ENCODE peak calls at places on chromosomes 7 and 10, in four cellular contexts. One of them, this sample, is unnamed.

GRCh38 chr7:25846722-25847121 is 305.3 kb upstream of the NFE2L3 start:
- DNase-seq in CD8-positive, alpha-beta T cell: no peak
- DNase-seq in OCI-LY7: no peak
- DNase-seq in naive thymus-derived CD4-positive, alpha-beta T cell: no peak
- DNase-seq in this sample: peak

GRCh38 chr7:27560706-27561235 is 101.9 kb downstream of the HIBADH start:
- DNase-seq in CD8-positive, alpha-beta T cell: no peak
- DNase-seq in OCI-LY7: no peak
- DNase-seq in naive thymus-derived CD4-positive, alpha-beta T cell: no peak
- DNase-seq in this sample: peak

GRCh38 chr7:141513720-141514119 is 37.5 kb upstream of the AGK start:
- DNase-seq in CD8-positive, alpha-beta T cell: no peak
- DNase-seq in OCI-LY7: no peak
- DNase-seq in naive thymus-derived CD4-positive, alpha-beta T cell: no peak
- DNase-seq in this sample: no peak

GRCh38 chr10:50990568-50991495 is 83.5 kb upstream of the PRKG1 start:
- DNase-seq in CD8-positive, alpha-beta T cell: no peak
- DNase-seq in OCI-LY7: no peak
- DNase-seq in naive thymus-derived CD4-positive, alpha-beta T cell: no peak
- DNase-seq in this sample: no peak

GRCh38 chr10:33376976-33377657 is 42.6 kb upstream of the NRP1 start:
- DNase-seq in CD8-positive, alpha-beta T cell: no peak
- DNase-seq in OCI-LY7: no peak
- DNase-seq in naive thymus-derived CD4-positive, alpha-beta T cell: no peak
- DNase-seq in this sample: peak

GRCh38 chr7:79302281-79302680 is 151.2 kb downstream of the MAGI2 start:
- DNase-seq in CD8-positive, alpha-beta T cell: no peak
- DNase-seq in OCI-LY7: no peak
- DNase-seq in naive thymus-derived CD4-positive, alpha-beta T cell: no peak
- DNase-seq in this sample: no peak

GRCh38 chr7:27186450-27187157 is 1.6 kb upstream of the HOXA11 start:
- DNase-seq in CD8-positive, alpha-beta T cell: no peak
- DNase-seq in OCI-LY7: no peak
- DNase-seq in naive thymus-derived CD4-positive, alpha-beta T cell: no peak
- DNase-seq in this sample: no peak

GRCh38 chr10:129775681-129776080 is 188.4 kb downstream of the EBF3 start:
- DNase-seq in CD8-positive, alpha-beta T cell: no peak
- DNase-seq in OCI-LY7: no peak
- DNase-seq in naive thymus-derived CD4-positive, alpha-beta T cell: no peak
- DNase-seq in this sample: no peak

GRCh38 chr10:24331457-24331856 is 122.5 kb downstream of the KIAA1217 start:
- DNase-seq in CD8-positive, alpha-beta T cell: no peak
- DNase-seq in OCI-LY7: no peak
- DNase-seq in naive thymus-derived CD4-positive, alpha-beta T cell: no peak
- DNase-seq in this sample: peak

GRCh38 chr10:91335147-91335546 is 75.0 kb upstream of the HECTD2 start:
- DNase-seq in CD8-positive, alpha-beta T cell: no peak
- DNase-seq in OCI-LY7: no peak
- DNase-seq in naive thymus-derived CD4-positive, alpha-beta T cell: no peak
- DNase-seq in this sample: no peak

GRCh38 chr10:44647877-44648542 is 263.1 kb upstream of the CXCL12 start:
- DNase-seq in CD8-positive, alpha-beta T cell: no peak
- DNase-seq in OCI-LY7: no peak
- DNase-seq in naive thymus-derived CD4-positive, alpha-beta T cell: no peak
- DNase-seq in this sample: peak

GRCh38 chr7:1505731-1506550 is 1.8 kb upstream of the INTS1 start:
- DNase-seq in CD8-positive, alpha-beta T cell: no peak
- DNase-seq in OCI-LY7: peak
- DNase-seq in naive thymus-derived CD4-positive, alpha-beta T cell: no peak
- DNase-seq in this sample: no peak

GRCh38 chr10:5518143-5518542 is 6.6 kb upstream of the CALML3 start:
- DNase-seq in CD8-positive, alpha-beta T cell: no peak
- DNase-seq in OCI-LY7: no peak
- DNase-seq in naive thymus-derived CD4-positive, alpha-beta T cell: no peak
- DNase-seq in this sample: no peak

GRCh38 chr7:279821-280220 is 10.1 kb upstream of the FOXL3 start:
- DNase-seq in CD8-positive, alpha-beta T cell: no peak
- DNase-seq in OCI-LY7: no peak
- DNase-seq in naive thymus-derived CD4-positive, alpha-beta T cell: no peak
- DNase-seq in this sample: no peak

GRCh38 chr10:86203162-86203905 is 163.3 kb downstream of the GRID1 start:
- DNase-seq in CD8-positive, alpha-beta T cell: no peak
- DNase-seq in OCI-LY7: peak
- DNase-seq in naive thymus-derived CD4-positive, alpha-beta T cell: no peak
- DNase-seq in this sample: no peak

GRCh38 chr7:77644774-77645173 is 51.5 kb upstream of the RSBN1L start:
- DNase-seq in CD8-positive, alpha-beta T cell: no peak
- DNase-seq in OCI-LY7: no peak
- DNase-seq in naive thymus-derived CD4-positive, alpha-beta T cell: no peak
- DNase-seq in this sample: no peak

GRCh38 chr10:95268438-95268837 is 22.4 kb downstream of the PDLIM1 start:
- DNase-seq in CD8-positive, alpha-beta T cell: no peak
- DNase-seq in OCI-LY7: no peak
- DNase-seq in naive thymus-derived CD4-positive, alpha-beta T cell: no peak
- DNase-seq in this sample: peak

GRCh38 chr7:119436882-119437281 is 836.1 kb upstream of the KCND2 start:
- DNase-seq in CD8-positive, alpha-beta T cell: no peak
- DNase-seq in OCI-LY7: no peak
- DNase-seq in naive thymus-derived CD4-positive, alpha-beta T cell: no peak
- DNase-seq in this sample: no peak

GRCh38 chr7:10474048-10474447 is 499.6 kb upstream of the PHF14 start:
- DNase-seq in CD8-positive, alpha-beta T cell: no peak
- DNase-seq in OCI-LY7: no peak
- DNase-seq in naive thymus-derived CD4-positive, alpha-beta T cell: no peak
- DNase-seq in this sample: peak

GRCh38 chr10:100307716-100308115 is 21.2 kb upstream of the BLOC1S2 start:
- DNase-seq in CD8-positive, alpha-beta T cell: no peak
- DNase-seq in OCI-LY7: no peak
- DNase-seq in naive thymus-derived CD4-positive, alpha-beta T cell: no peak
- DNase-seq in this sample: no peak
- H3K27ac ChIP-seq in CD8-positive, alpha-beta T cell: no peak
- H3K27ac ChIP-seq in OCI-LY7: no peak
- H3K27ac ChIP-seq in naive thymus-derived CD4-positive, alpha-beta T cell: no peak
- H3K27ac ChIP-seq in this sample: no peak

GRCh38 chr7:117665393-117665792 is 185.6 kb downstream of the CFTR start:
- DNase-seq in CD8-positive, alpha-beta T cell: no peak
- DNase-seq in OCI-LY7: no peak
- DNase-seq in naive thymus-derived CD4-positive, alpha-beta T cell: no peak
- DNase-seq in this sample: no peak

GRCh38 chr7:117667456-117667855 is 187.6 kb downstream of the CFTR start:
- DNase-seq in CD8-positive, alpha-beta T cell: no peak
- DNase-seq in OCI-LY7: no peak
- DNase-seq in naive thymus-derived CD4-positive, alpha-beta T cell: no peak
- DNase-seq in this sample: no peak

GRCh38 chr7:117666689-117667088 is 186.9 kb downstream of the CFTR start:
- DNase-seq in CD8-positive, alpha-beta T cell: no peak
- DNase-seq in OCI-LY7: no peak
- DNase-seq in naive thymus-derived CD4-positive, alpha-beta T cell: no peak
- DNase-seq in this sample: no peak

GRCh38 chr7:117664047-117664446 is 184.2 kb downstream of the CFTR start:
- DNase-seq in CD8-positive, alpha-beta T cell: no peak
- DNase-seq in OCI-LY7: no peak
- DNase-seq in naive thymus-derived CD4-positive, alpha-beta T cell: no peak
- DNase-seq in this sample: no peak

GRCh38 chr7:117666019-117666418 is 186.2 kb downstream of the CFTR start:
- DNase-seq in CD8-positive, alpha-beta T cell: no peak
- DNase-seq in OCI-LY7: no peak
- DNase-seq in naive thymus-derived CD4-positive, alpha-beta T cell: no peak
- DNase-seq in this sample: peak
- H3K27ac ChIP-seq in CD8-positive, alpha-beta T cell: no peak
- H3K27ac ChIP-seq in OCI-LY7: no peak
- H3K27ac ChIP-seq in naive thymus-derived CD4-positive, alpha-beta T cell: no peak
- H3K27ac ChIP-seq in this sample: no peak

GRCh38 chr7:7670490-7670889 is 29.9 kb downstream of the UMAD1 start:
- DNase-seq in CD8-positive, alpha-beta T cell: no peak
- DNase-seq in OCI-LY7: no peak
- DNase-seq in naive thymus-derived CD4-positive, alpha-beta T cell: no peak
- DNase-seq in this sample: no peak

GRCh38 chr7:7681191-7681935 is 37.0 kb downstream of the RPA3 start:
- DNase-seq in CD8-positive, alpha-beta T cell: peak
- DNase-seq in OCI-LY7: peak
- DNase-seq in naive thymus-derived CD4-positive, alpha-beta T cell: peak
- DNase-seq in this sample: peak

GRCh38 chr7:7672545-7673239 is 32.1 kb downstream of the UMAD1 start:
- DNase-seq in CD8-positive, alpha-beta T cell: no peak
- DNase-seq in OCI-LY7: no peak
- DNase-seq in naive thymus-derived CD4-positive, alpha-beta T cell: no peak
- DNase-seq in this sample: no peak

GRCh38 chr7:7673240-7673550 is 32.6 kb downstream of the UMAD1 start:
- DNase-seq in CD8-positive, alpha-beta T cell: no peak
- DNase-seq in OCI-LY7: no peak
- DNase-seq in naive thymus-derived CD4-positive, alpha-beta T cell: no peak
- DNase-seq in this sample: no peak

DNA sequence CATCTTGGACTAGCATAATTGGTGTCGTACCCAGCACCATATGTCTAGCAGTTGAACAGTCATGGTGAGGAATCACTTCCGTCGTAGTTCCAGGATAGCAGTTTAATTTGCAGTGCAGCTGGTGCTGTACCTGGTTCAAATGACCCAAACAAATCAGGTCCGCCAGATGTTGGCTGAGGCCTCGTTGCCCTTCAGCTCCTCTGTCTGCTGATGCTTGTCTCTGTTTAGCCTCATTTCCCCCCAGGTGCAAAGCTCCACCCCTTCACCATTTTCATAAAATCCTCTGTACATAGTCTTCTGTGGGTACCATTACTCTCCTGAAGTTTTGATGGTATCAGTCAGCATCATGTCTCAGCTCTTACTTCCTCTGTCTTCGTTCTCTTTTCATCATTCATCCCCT is 35.1 kb downstream of the UMAD1 start:
- DNase-seq in CD8-positive, alpha-beta T cell: no peak
- DNase-seq in OCI-LY7: peak
- DNase-seq in naive thymus-derived CD4-positive, alpha-beta T cell: no peak
- DNase-seq in this sample: no peak
- H3K27ac ChIP-seq in CD8-positive, alpha-beta T cell: no peak
- H3K27ac ChIP-seq in OCI-LY7: no peak
- H3K27ac ChIP-seq in naive thymus-derived CD4-positive, alpha-beta T cell: no peak
- H3K27ac ChIP-seq in this sample: no peak

DNA sequence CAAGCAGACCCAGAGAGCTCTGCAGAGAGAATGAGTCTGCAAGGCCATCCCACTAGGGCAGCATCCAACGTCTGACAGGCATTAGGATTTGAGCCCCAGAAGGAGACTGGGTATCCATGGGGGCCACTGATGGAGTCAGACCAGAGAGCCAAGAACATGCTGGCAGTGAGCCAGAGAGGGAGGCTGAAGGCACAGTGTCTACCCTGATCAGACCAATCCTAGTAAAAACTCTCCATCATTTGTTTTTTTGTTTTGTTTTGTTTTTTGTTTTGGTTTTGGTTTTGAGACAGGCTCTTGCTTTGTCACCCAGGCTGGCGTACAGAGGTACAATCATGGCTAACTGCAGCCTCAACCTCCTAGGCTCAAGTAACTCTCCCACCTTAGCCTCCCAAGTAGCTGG is 133.1 kb upstream of the LYZL2 start:
- DNase-seq in CD8-positive, alpha-beta T cell: no peak
- DNase-seq in OCI-LY7: no peak
- DNase-seq in naive thymus-derived CD4-positive, alpha-beta T cell: no peak
- DNase-seq in this sample: no peak
- H3K27ac ChIP-seq in CD8-positive, alpha-beta T cell: no peak
- H3K27ac ChIP-seq in OCI-LY7: no peak
- H3K27ac ChIP-seq in naive thymus-derived CD4-positive, alpha-beta T cell: no peak
- H3K27ac ChIP-seq in this sample: no peak

GRCh38 chr10:128116187-128116586 is 10.0 kb downstream of the MKI67 start:
- DNase-seq in CD8-positive, alpha-beta T cell: no peak
- DNase-seq in OCI-LY7: no peak
- DNase-seq in naive thymus-derived CD4-positive, alpha-beta T cell: no peak
- DNase-seq in this sample: no peak

GRCh38 chr10:128115356-128115755 is 10.9 kb downstream of the MKI67 start:
- DNase-seq in CD8-positive, alpha-beta T cell: no peak
- DNase-seq in OCI-LY7: no peak
- DNase-seq in naive thymus-derived CD4-positive, alpha-beta T cell: no peak
- DNase-seq in this sample: no peak

GRCh38 chr10:128111686-128112085 is 14.5 kb downstream of the MKI67 start:
- DNase-seq in CD8-positive, alpha-beta T cell: no peak
- DNase-seq in OCI-LY7: no peak
- DNase-seq in naive thymus-derived CD4-positive, alpha-beta T cell: no peak
- DNase-seq in this sample: no peak

GRCh38 chr10:128110339-128110738 is 15.9 kb downstream of the MKI67 start:
- DNase-seq in CD8-positive, alpha-beta T cell: no peak
- DNase-seq in OCI-LY7: no peak
- DNase-seq in naive thymus-derived CD4-positive, alpha-beta T cell: no peak
- DNase-seq in this sample: no peak

GRCh38 chr10:128113026-128113425 is 13.2 kb downstream of the MKI67 start:
- DNase-seq in CD8-positive, alpha-beta T cell: no peak
- DNase-seq in OCI-LY7: no peak
- DNase-seq in naive thymus-derived CD4-positive, alpha-beta T cell: no peak
- DNase-seq in this sample: no peak
- H3K27ac ChIP-seq in CD8-positive, alpha-beta T cell: no peak
- H3K27ac ChIP-seq in OCI-LY7: no peak
- H3K27ac ChIP-seq in naive thymus-derived CD4-positive, alpha-beta T cell: no peak
- H3K27ac ChIP-seq in this sample: no peak

GRCh38 chr7:74708569-74709275 is 51.2 kb downstream of the GTF2I start:
- DNase-seq in CD8-positive, alpha-beta T cell: no peak
- DNase-seq in OCI-LY7: no peak
- DNase-seq in naive thymus-derived CD4-positive, alpha-beta T cell: no peak
- DNase-seq in this sample: no peak
- H3K27ac ChIP-seq in CD8-positive, alpha-beta T cell: no peak
- H3K27ac ChIP-seq in OCI-LY7: no peak
- H3K27ac ChIP-seq in naive thymus-derived CD4-positive, alpha-beta T cell: no peak
- H3K27ac ChIP-seq in this sample: no peak